ENCODE peak calls at places on chromosomes 4 and X, in four cellular contexts. D, N, B and G are unnamed samples.
A peak's percentile ranks its signal among the peaks of the same experiment; 100 is the strongest.

GRCh38 chrX:149129767-149130166 is 375.3 kb downstream of the IDS start:
- DNase-seq in D (no peak), N (no peak), B (no peak), G (no peak)

GRCh38 chr4:109433281-109434006 is at the start of gene SEC24B:
- DNase-seq in D (peak; percentile 76), N (peak; percentile 85), B (peak; percentile 91), G (peak; percentile 78)

GRCh38 chr4:177381762-177382310 is 60.4 kb downstream of the AGA start:
- DNase-seq in D (no peak), N (no peak), B (no peak), G (no peak)

GRCh38 chrX:45843518-45843917 is 642.8 kb upstream of the DIPK2B start:
- DNase-seq in D (no peak), N (no peak), B (no peak), G (no peak)

GRCh38 chr4:8665406-8666360 is 73.1 kb downstream of the CPZ start:
- DNase-seq in D (no peak), N (no peak), B (no peak), G (no peak)

GRCh38 chr4:142202404-142203332 is 566.3 kb downstream of the IL15 start:
- DNase-seq in D (no peak), N (no peak), B (no peak), G (no peak)

GRCh38 chrX:57453901-57454300 is 137.9 kb upstream of the ZXDB start:
- DNase-seq in D (peak; percentile 13), N (no peak), B (no peak), G (peak; percentile 24)

GRCh38 chr4:165631912-165632311 is 241.1 kb upstream of the TLL1 start:
- DNase-seq in D (no peak), N (no peak), B (no peak), G (no peak)

GRCh38 chrX:130120321-130120731 is 10.0 kb upstream of the ELF4 start:
- DNase-seq in D (no peak), N (no peak), B (peak; percentile 35), G (no peak)

GRCh38 chr4:121155893-121156292 is 8.2 kb downstream of the TNIP3 start:
- DNase-seq in D (peak; percentile 61), N (no peak), B (no peak), G (peak; percentile 90)

GRCh38 chr4:186829097-186829496 is 105.4 kb upstream of the FAT1 start:
- DNase-seq in D (no peak), N (no peak), B (no peak), G (no peak)

GRCh38 chrX:34656842-34657780 is at the start of gene TMEM47:
- DNase-seq in D (peak; percentile 34), N (peak; percentile 17), B (peak; percentile 78), G (peak; percentile 83)

GRCh38 chr4:8821151-8821950 is 50.3 kb downstream of the HMX1 start:
- DNase-seq in D (no peak), N (no peak), B (no peak), G (no peak)

GRCh38 chr4:152039085-152039484 is 278.3 kb upstream of the GATB start:
- DNase-seq in D (peak; percentile 68), N (no peak), B (no peak), G (peak; percentile 17)

GRCh38 chrX:153556767-153557166 is 39.3 kb downstream of the ATP2B3 start:
- DNase-seq in D (no peak), N (no peak), B (no peak), G (no peak)

GRCh38 chrX:10579018-10579752 is 41.2 kb downstream of the MID1 start:
- DNase-seq in D (peak; percentile 52), N (no peak), B (no peak), G (peak; percentile 61)

DNA sequence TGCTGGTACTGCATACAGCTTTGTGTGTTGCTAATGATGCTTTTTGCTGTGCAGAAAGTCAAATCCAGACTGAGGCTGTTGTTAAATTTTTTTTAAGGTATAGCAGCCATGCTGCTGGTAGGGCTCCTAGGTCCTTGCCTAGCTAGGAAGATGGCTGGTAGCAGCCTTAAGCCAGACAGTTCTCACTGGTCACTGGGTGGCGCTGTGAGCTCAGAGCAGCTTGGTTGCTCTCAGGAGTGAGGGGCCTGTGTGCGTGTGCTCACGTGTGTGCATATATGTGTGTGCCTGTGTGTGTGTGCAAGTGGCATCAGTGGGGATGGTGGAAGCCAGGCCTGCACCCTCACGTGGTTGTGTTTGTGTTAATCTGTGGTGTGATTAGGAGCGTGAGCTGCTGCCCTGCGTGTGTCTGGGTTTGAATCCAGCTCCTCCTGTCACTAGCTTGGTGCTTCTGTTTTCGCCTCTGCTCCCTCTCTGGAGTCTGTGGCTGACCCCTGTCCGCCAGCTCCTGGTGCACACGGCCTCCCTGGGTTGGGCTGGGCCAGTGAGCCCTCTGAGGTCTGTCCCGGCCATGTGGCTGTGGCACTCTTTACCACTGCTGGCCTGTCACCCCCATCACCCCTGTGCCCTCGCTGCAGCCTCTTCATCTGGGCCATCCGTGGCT is 46.1 kb downstream of the SORCS2 start:
- DNase-seq in D (no peak), N (no peak), B (no peak), G (no peak)
- TF ChIP-seq CTCF in D (no peak), N (no peak), B (no peak), G (peak; percentile 40)

GRCh38 chr4:83276299-83277040 is 8.1 kb downstream of the COQ2 start:
- DNase-seq in D (peak; percentile 29), N (no peak), B (no peak), G (no peak)

GRCh38 chr4:83282049-83282535 is 2.5 kb downstream of the COQ2 start:
- DNase-seq in D (peak; percentile 68), N (peak; percentile 87), B (no peak), G (peak; percentile 64)

GRCh38 chr4:83284161-83285021 is at the start of gene COQ2:
- DNase-seq in D (peak; percentile 96), N (peak; percentile 92), B (peak; percentile 97), G (peak; percentile 95)

GRCh38 chr4:83285022-83285387 is 407 bp upstream of the COQ2 start:
- DNase-seq in D (peak; percentile 64), N (peak; percentile 33), B (no peak), G (peak; percentile 55)

GRCh38 chr4:83281326-83281725 is 3.3 kb downstream of the COQ2 start:
- DNase-seq in D (no peak), N (no peak), B (no peak), G (no peak)
- H3K4me3 ChIP-seq in D (no peak overlapping the region), N (no peak overlapping the region), B (no peak overlapping the region), G (no peak overlapping the region)

DNA sequence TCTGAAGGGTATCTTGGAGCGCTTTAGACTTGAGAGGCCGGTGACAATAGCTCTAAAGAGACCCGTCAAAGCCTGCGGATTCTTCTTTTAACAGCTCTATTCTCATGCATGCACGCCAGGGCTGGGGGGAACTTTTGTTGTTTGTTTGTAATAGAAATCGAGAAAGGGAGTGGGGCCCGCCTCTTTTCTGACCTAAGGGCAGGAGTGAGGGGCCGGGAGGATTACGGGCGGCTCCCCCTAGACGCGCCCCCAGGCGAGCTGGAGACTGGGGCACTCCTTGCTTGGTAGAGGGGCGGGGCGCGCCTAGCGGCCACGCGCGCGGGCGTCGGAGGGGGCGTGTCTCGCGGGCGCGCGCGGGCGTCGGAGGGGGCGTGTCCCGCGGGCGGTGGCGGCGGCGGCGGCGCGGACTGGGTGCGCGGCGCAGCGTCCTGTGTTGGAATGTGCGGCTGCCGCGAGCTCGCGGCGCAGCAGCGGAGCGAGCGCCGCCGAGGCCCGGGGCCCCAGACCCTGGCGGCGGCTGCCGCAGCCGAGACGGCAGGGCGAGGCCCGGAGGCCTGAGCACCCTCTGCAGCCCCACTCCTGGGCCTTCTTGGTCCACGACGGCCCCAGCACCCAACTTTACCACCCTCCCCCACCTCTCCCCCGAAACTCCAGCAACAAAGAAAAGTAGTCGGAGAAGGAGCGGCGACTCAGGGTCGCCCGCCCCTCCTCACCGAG is at the start of gene REST:
- DNase-seq in D (peak; percentile 65), N (peak; percentile 62), B (peak; percentile 84), G (peak; percentile 63)
- TF ChIP-seq CTCF in D (no peak), N (no peak), B (no peak), G (no peak)

GRCh38 chr4:40564004-40564403 is 65.7 kb downstream of the RBM47 start:
- DNase-seq in D (peak; percentile 19), N (no peak), B (no peak), G (no peak)
- H3K4me3 ChIP-seq in D (no peak overlapping the region), N (no peak overlapping the region), B (no peak overlapping the region), G (no peak overlapping the region)